ENCODE peak calls at places on chromosomes 16 and 17, in five cellular contexts. One of them, this sample, is unnamed.

GRCh38 chr17:45954914-45955313 is 44.1 kb upstream of the STH start:
- DNase-seq in neuronal stem cell: no peak
- DNase-seq in SK-N-SH: no peak
- DNase-seq in astrocyte: no peak
- DNase-seq in fibroblast of lung: no peak
- DNase-seq in this sample: peak

GRCh38 chr17:61333151-61333550 is 66.5 kb upstream of the TBX2 start:
- DNase-seq in astrocyte: no peak
- DNase-seq in SK-N-SH: no peak
- DNase-seq in fibroblast of lung: no peak
- DNase-seq in neuronal stem cell: no peak
- DNase-seq in this sample: no peak

GRCh38 chr17:57721967-57722703 is 23.0 kb downstream of the CCDC182 start:
- DNase-seq in SK-N-SH: no peak
- DNase-seq in neuronal stem cell: no peak
- DNase-seq in fibroblast of lung: no peak
- DNase-seq in astrocyte: no peak
- DNase-seq in this sample: no peak

GRCh38 chr16:89741342-89742014 is 20.1 kb downstream of the ZNF276 start:
- DNase-seq in neuronal stem cell: no peak
- DNase-seq in SK-N-SH: no peak
- DNase-seq in astrocyte: no peak
- DNase-seq in fibroblast of lung: no peak
- DNase-seq in this sample: no peak

GRCh38 chr16:3068486-3068885 is 3.0 kb downstream of the IL32 start:
- DNase-seq in fibroblast of lung: no peak
- DNase-seq in SK-N-SH: no peak
- DNase-seq in neuronal stem cell: no peak
- DNase-seq in astrocyte: no peak
- DNase-seq in this sample: no peak

GRCh38 chr16:48499822-48500440 is 110.0 kb downstream of the N4BP1 start:
- DNase-seq in fibroblast of lung: peak
- DNase-seq in SK-N-SH: peak
- DNase-seq in neuronal stem cell: no peak
- DNase-seq in astrocyte: peak
- DNase-seq in this sample: peak

GRCh38 chr17:16933317-16934132 is 38.4 kb downstream of the TNFRSF13B start:
- DNase-seq in fibroblast of lung: no peak
- DNase-seq in SK-N-SH: no peak
- DNase-seq in astrocyte: peak
- DNase-seq in neuronal stem cell: no peak
- DNase-seq in this sample: peak

GRCh38 chr17:66541461-66542182 is 239.2 kb downstream of the PRKCA start:
- DNase-seq in fibroblast of lung: no peak
- DNase-seq in astrocyte: peak
- DNase-seq in neuronal stem cell: no peak
- DNase-seq in SK-N-SH: peak
- DNase-seq in this sample: peak

GRCh38 chr16:2482181-2483107 is 7.5 kb downstream of the TBC1D24 start:
- DNase-seq in fibroblast of lung: peak
- DNase-seq in astrocyte: peak
- DNase-seq in SK-N-SH: peak
- DNase-seq in neuronal stem cell: no peak
- DNase-seq in this sample: no peak

GRCh38 chr17:48514483-48514876 is 16.3 kb downstream of the HOXB1 start:
- DNase-seq in SK-N-SH: no peak
- DNase-seq in fibroblast of lung: no peak
- DNase-seq in neuronal stem cell: no peak
- DNase-seq in astrocyte: no peak
- DNase-seq in this sample: no peak

GRCh38 chr16:51877686-51878085 is 669.3 kb downstream of the TOX3 start:
- DNase-seq in SK-N-SH: no peak
- DNase-seq in astrocyte: no peak
- DNase-seq in neuronal stem cell: no peak
- DNase-seq in fibroblast of lung: peak
- DNase-seq in this sample: no peak

GRCh38 chr16:59686405-59686804 is 952.3 kb upstream of the GOT2 start:
- DNase-seq in fibroblast of lung: no peak
- DNase-seq in neuronal stem cell: no peak
- DNase-seq in SK-N-SH: no peak
- DNase-seq in astrocyte: no peak
- DNase-seq in this sample: no peak

GRCh38 chr17:44094701-44095387 is 24.3 kb downstream of the G6PC3 start:
- DNase-seq in astrocyte: no peak
- DNase-seq in neuronal stem cell: no peak
- DNase-seq in SK-N-SH: no peak
- DNase-seq in fibroblast of lung: no peak
- DNase-seq in this sample: no peak

GRCh38 chr17:62075308-62075815 is 10.3 kb upstream of the MED13 start:
- DNase-seq in SK-N-SH: no peak
- DNase-seq in neuronal stem cell: no peak
- DNase-seq in astrocyte: peak
- DNase-seq in fibroblast of lung: peak
- DNase-seq in this sample: no peak

GRCh38 chr17:83173997-83174858 is 94.8 kb downstream of the METRNL start:
- DNase-seq in astrocyte: no peak
- DNase-seq in SK-N-SH: no peak
- DNase-seq in neuronal stem cell: no peak
- DNase-seq in fibroblast of lung: no peak
- DNase-seq in this sample: peak

GRCh38 chr16:87598431-87598830 is 3.9 kb upstream of the JPH3 start:
- DNase-seq in fibroblast of lung: no peak
- DNase-seq in neuronal stem cell: no peak
- DNase-seq in astrocyte: no peak
- DNase-seq in SK-N-SH: no peak
- DNase-seq in this sample: no peak

GRCh38 chr17:56822725-56823124 is 11.0 kb downstream of the C17orf67 start:
- DNase-seq in neuronal stem cell: no peak
- DNase-seq in astrocyte: no peak
- DNase-seq in SK-N-SH: no peak
- DNase-seq in fibroblast of lung: no peak
- DNase-seq in this sample: no peak

GRCh38 chr17:31677681-31678080 is 181.4 kb downstream of the COPRS start:
- DNase-seq in SK-N-SH: no peak
- DNase-seq in neuronal stem cell: no peak
- DNase-seq in fibroblast of lung: no peak
- DNase-seq in astrocyte: no peak
- DNase-seq in this sample: no peak

GRCh38 chr17:71118039-71118438 is 948.7 kb downstream of the KCNJ2 start:
- DNase-seq in astrocyte: no peak
- DNase-seq in neuronal stem cell: no peak
- DNase-seq in fibroblast of lung: peak
- DNase-seq in SK-N-SH: peak
- DNase-seq in this sample: peak

GRCh38 chr17:80446645-80447405 is 29.6 kb downstream of the NPTX1 start:
- DNase-seq in astrocyte: no peak
- DNase-seq in neuronal stem cell: no peak
- DNase-seq in fibroblast of lung: no peak
- DNase-seq in SK-N-SH: no peak
- DNase-seq in this sample: peak

GRCh38 chr17:64001763-64002529 is 3.8 kb downstream of the PRR29 start:
- DNase-seq in astrocyte: no peak
- DNase-seq in SK-N-SH: peak
- DNase-seq in neuronal stem cell: no peak
- DNase-seq in fibroblast of lung: no peak
- DNase-seq in this sample: no peak

GRCh38 chr16:24834459-24835335 is 11.1 kb upstream of the SLC5A11 start:
- DNase-seq in neuronal stem cell: no peak
- DNase-seq in astrocyte: no peak
- DNase-seq in SK-N-SH: peak
- DNase-seq in fibroblast of lung: peak
- DNase-seq in this sample: peak

GRCh38 chr16:4257646-4258556 is 14.9 kb downstream of the TFAP4 start:
- DNase-seq in astrocyte: no peak
- DNase-seq in SK-N-SH: no peak
- DNase-seq in fibroblast of lung: no peak
- DNase-seq in neuronal stem cell: no peak
- DNase-seq in this sample: no peak

GRCh38 chr16:65878347-65878746 is 488.1 kb upstream of the CDH5 start:
- DNase-seq in neuronal stem cell: no peak
- DNase-seq in astrocyte: no peak
- DNase-seq in fibroblast of lung: no peak
- DNase-seq in SK-N-SH: no peak
- DNase-seq in this sample: no peak

GRCh38 chr17:1234455-1234854 is 35.8 kb upstream of the BHLHA9 start:
- DNase-seq in SK-N-SH: no peak
- DNase-seq in astrocyte: no peak
- DNase-seq in fibroblast of lung: no peak
- DNase-seq in neuronal stem cell: no peak
- DNase-seq in this sample: no peak
- H3K9ac ChIP-seq in SK-N-SH: no peak
- H3K9ac ChIP-seq in astrocyte: no peak
- H3K9ac ChIP-seq in fibroblast of lung: no peak
- H3K9ac ChIP-seq in neuronal stem cell: no peak
- H3K9ac ChIP-seq in this sample: no peak

GRCh38 chr17:30292490-30292858 is 730 bp upstream of the BLMH start:
- DNase-seq in astrocyte: no peak
- DNase-seq in fibroblast of lung: no peak
- DNase-seq in SK-N-SH: no peak
- DNase-seq in neuronal stem cell: no peak
- DNase-seq in this sample: no peak
- H2AFZ ChIP-seq in astrocyte: peak
- H2AFZ ChIP-seq in fibroblast of lung: peak
- H2AFZ ChIP-seq in SK-N-SH: peak
- H2AFZ ChIP-seq in neuronal stem cell: peak
- H2AFZ ChIP-seq in this sample: peak

GRCh38 chr17:4368341-4368740 is 1.9 kb upstream of the UBE2G1 start:
- DNase-seq in SK-N-SH: no peak
- DNase-seq in fibroblast of lung: no peak
- DNase-seq in neuronal stem cell: no peak
- DNase-seq in astrocyte: no peak
- DNase-seq in this sample: no peak
- H3K9ac ChIP-seq in SK-N-SH: no peak
- H3K9ac ChIP-seq in fibroblast of lung: no peak
- H3K9ac ChIP-seq in neuronal stem cell: no peak
- H3K9ac ChIP-seq in astrocyte: no peak
- H3K9ac ChIP-seq in this sample: no peak

GRCh38 chr16:53055603-53056527 is 1.1 kb downstream of the CHD9 start:
- DNase-seq in neuronal stem cell: peak
- DNase-seq in astrocyte: peak
- DNase-seq in SK-N-SH: peak
- DNase-seq in fibroblast of lung: peak
- DNase-seq in this sample: peak
- H2AFZ ChIP-seq in neuronal stem cell: peak
- H2AFZ ChIP-seq in astrocyte: peak
- H2AFZ ChIP-seq in SK-N-SH: peak
- H2AFZ ChIP-seq in fibroblast of lung: peak
- H2AFZ ChIP-seq in this sample: peak

GRCh38 chr16:84597518-84598390 is 20.1 kb downstream of the COTL1 start:
- DNase-seq in neuronal stem cell: no peak
- DNase-seq in astrocyte: no peak
- DNase-seq in fibroblast of lung: peak
- DNase-seq in SK-N-SH: no peak
- DNase-seq in this sample: no peak
- H3K9ac ChIP-seq in neuronal stem cell: peak
- H3K9ac ChIP-seq in astrocyte: no peak
- H3K9ac ChIP-seq in fibroblast of lung: peak
- H3K9ac ChIP-seq in SK-N-SH: no peak
- H3K9ac ChIP-seq in this sample: no peak

DNA sequence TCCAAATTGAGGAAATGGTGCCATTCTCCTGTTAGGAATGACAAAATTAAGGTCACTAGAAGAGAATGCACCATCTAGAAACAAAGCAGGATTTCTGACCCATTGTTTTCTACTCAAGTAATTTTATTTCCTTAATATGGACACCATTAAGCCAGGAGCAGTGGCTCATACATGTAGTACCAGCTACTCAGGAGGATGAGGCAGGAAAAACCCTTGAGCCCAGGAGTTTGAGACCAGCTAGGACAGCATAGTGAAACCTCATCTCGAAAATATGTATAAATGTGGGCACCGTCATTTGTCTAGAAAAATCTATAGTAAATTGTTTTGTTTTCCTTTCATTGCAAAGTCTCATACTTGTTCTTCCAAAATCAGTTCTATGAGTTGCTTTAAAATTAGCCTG is 9.1 kb upstream of the AP1G1 start:
- DNase-seq in neuronal stem cell: no peak
- DNase-seq in SK-N-SH: no peak
- DNase-seq in astrocyte: no peak
- DNase-seq in fibroblast of lung: no peak
- DNase-seq in this sample: no peak
- H2AFZ ChIP-seq in neuronal stem cell: no peak
- H2AFZ ChIP-seq in SK-N-SH: peak
- H2AFZ ChIP-seq in astrocyte: peak
- H2AFZ ChIP-seq in fibroblast of lung: no peak
- H2AFZ ChIP-seq in this sample: no peak

GRCh38 chr16:12122202-12122601 is 145.7 kb downstream of the SNX29 start:
- DNase-seq in fibroblast of lung: no peak
- DNase-seq in neuronal stem cell: no peak
- DNase-seq in astrocyte: no peak
- DNase-seq in SK-N-SH: no peak
- DNase-seq in this sample: no peak

GRCh38 chr16:12127244-12127643 is 150.7 kb downstream of the SNX29 start:
- DNase-seq in astrocyte: no peak
- DNase-seq in fibroblast of lung: no peak
- DNase-seq in neuronal stem cell: no peak
- DNase-seq in SK-N-SH: no peak
- DNase-seq in this sample: no peak

GRCh38 chr16:12123462-12123861 is 146.9 kb downstream of the SNX29 start:
- DNase-seq in astrocyte: no peak
- DNase-seq in fibroblast of lung: no peak
- DNase-seq in neuronal stem cell: no peak
- DNase-seq in SK-N-SH: no peak
- DNase-seq in this sample: no peak

GRCh38 chr16:12126091-12126806 is 149.7 kb downstream of the SNX29 start:
- DNase-seq in SK-N-SH: no peak
- DNase-seq in neuronal stem cell: no peak
- DNase-seq in fibroblast of lung: no peak
- DNase-seq in astrocyte: no peak
- DNase-seq in this sample: no peak

DNA sequence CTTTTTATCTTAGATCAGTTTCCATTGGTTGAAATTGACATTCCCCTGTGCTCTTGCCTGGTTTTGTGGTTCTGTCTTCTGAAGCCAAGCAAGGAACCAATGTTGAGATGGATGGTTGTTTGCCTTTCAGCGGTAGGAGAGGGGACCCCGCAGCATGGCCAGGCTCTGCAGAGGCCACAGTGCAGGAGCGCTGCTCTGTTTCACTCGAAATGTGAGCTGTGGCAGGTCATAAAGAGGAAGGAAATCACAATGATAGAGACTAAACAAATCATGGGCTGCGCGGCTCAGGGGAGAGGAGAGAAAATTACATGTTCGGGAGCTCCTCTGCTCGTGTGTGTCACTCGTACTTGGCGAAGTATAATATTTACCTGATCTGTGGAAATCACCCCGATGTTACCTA is 148.2 kb downstream of the SNX29 start:
- DNase-seq in SK-N-SH: no peak
- DNase-seq in fibroblast of lung: no peak
- DNase-seq in neuronal stem cell: no peak
- DNase-seq in astrocyte: no peak
- DNase-seq in this sample: no peak
- H3K9ac ChIP-seq in SK-N-SH: no peak
- H3K9ac ChIP-seq in fibroblast of lung: no peak
- H3K9ac ChIP-seq in neuronal stem cell: no peak
- H3K9ac ChIP-seq in astrocyte: no peak
- H3K9ac ChIP-seq in this sample: no peak

GRCh38 chr16:715448-716249 is 731 bp downstream of the METRN start:
- DNase-seq in fibroblast of lung: peak
- DNase-seq in astrocyte: no peak
- DNase-seq in neuronal stem cell: no peak
- DNase-seq in SK-N-SH: peak
- DNase-seq in this sample: no peak
- H2AFZ ChIP-seq in fibroblast of lung: no peak
- H2AFZ ChIP-seq in astrocyte: peak
- H2AFZ ChIP-seq in neuronal stem cell: no peak
- H2AFZ ChIP-seq in SK-N-SH: no peak
- H2AFZ ChIP-seq in this sample: no peak

This sample was measured in PC-3.